ENCODE peak calls at places on chromosomes 6 and 20, in six cellular contexts. M is stimulated activated CD8-positive, alpha-beta memory T cell treated with anti-CD3 and anti-CD28 coated beads, Interleukin-4, amount 100 ng/mL, for 4 hours; H is upper lobe of left lung; I is progenitor cell of endocrine pancreas; Y is pancreas; B is dermis blood vessel endothelial cell. A is an unnamed sample.

GRCh38 chr6:152154559-152155356 is 347.3 kb downstream of the ESR1 start:
- DNase-seq in M (no peak), H (no peak), I (no peak), Y (no peak), B (no peak), A (no peak)

GRCh38 chr6:170260686-170261085 is 30.2 kb downstream of the DLL1 start:
- DNase-seq in M (no peak), H (no peak), I (no peak), Y (peak; percentile 59), B (no peak), A (peak; percentile 31)

GRCh38 chr6:164109770-164110140 is 695.2 kb downstream of the QKI start:
- DNase-seq in M (no peak), H (no peak), I (no peak), Y (no peak), B (peak; percentile 74), A (no peak)

GRCh38 chr6:144477396-144477795 is 192.3 kb downstream of the UTRN start:
- DNase-seq in M (no peak), H (no peak), I (no peak), Y (no peak), B (no peak), A (no peak)

GRCh38 chr6:44221291-44221960 is 2.0 kb upstream of the SLC29A1 start:
- DNase-seq in M (peak; percentile 31), H (peak; percentile 84), I (peak; percentile 59), Y (peak; percentile 95), B (peak; percentile 95), A (peak; percentile 81)

GRCh38 chr6:105318660-105319059 is 84.2 kb downstream of the PREP start:
- DNase-seq in M (no peak), H (no peak), I (no peak), Y (no peak), B (no peak), A (peak; percentile 79)

GRCh38 chr20:32207211-32207625 is 325 bp downstream of the PLAGL2 start:
- DNase-seq in M (no peak), H (no peak), I (no peak), Y (no peak), B (no peak), A (no peak)

GRCh38 chr6:115945306-115945705 is 115.4 kb downstream of the FRK start:
- DNase-seq in M (no peak), H (no peak), I (no peak), Y (no peak), B (no peak), A (peak; percentile 12)

GRCh38 chr6:157821342-157822033 is 1.6 kb upstream of the SNX9 start:
- DNase-seq in M (no peak), H (no peak), I (no peak), Y (no peak), B (peak; percentile 44), A (no peak)

GRCh38 chr6:63415286-63415685 is 95.5 kb upstream of the LGSN start:
- DNase-seq in M (no peak), H (no peak), I (no peak), Y (no peak), B (no peak), A (no peak)

GRCh38 chr6:125872259-125872921 is 81.6 kb downstream of the NCOA7 start:
- DNase-seq in M (no peak), H (no peak), I (no peak), Y (no peak), B (peak; percentile 5), A (peak; percentile 78)

GRCh38 chr6:139856562-139856961 is 482.1 kb upstream of the CITED2 start:
- DNase-seq in M (no peak), H (no peak), I (no peak), Y (no peak), B (no peak), A (no peak)

GRCh38 chr20:62616728-62617621 is 25.3 kb upstream of the SLCO4A1 start:
- DNase-seq in M (peak; percentile 35), H (peak; percentile 90), I (peak; percentile 74), Y (peak; percentile 87), B (peak; percentile 86), A (peak; percentile 85)

GRCh38 chr6:15246217-15247211 is 645 bp downstream of the JARID2 start:
- DNase-seq in M (no peak), H (no peak), I (no peak), Y (no peak), B (peak; percentile 21), A (no peak)

A was measured in PC-3.